ENCODE peak calls at places on chromosomes 1 and 21, in seven cellular contexts. R is HCT116, L is GM23248, G is MM.1S, K is hepatocyte, Z is PC-3, O is GM23338. X is an unnamed sample.

GRCh38 chr1:34743775-34744174 is 11.1 kb upstream of the GJB5 start:
- DNase-seq in R (no peak), L (no peak), G (no peak), K (no peak), Z (no peak), O (no peak), X (no peak)

GRCh38 chr1:167463055-167463454 is 55.3 kb downstream of the CD247 start:
- DNase-seq in R (no peak), L (no peak), G (no peak), K (no peak), Z (no peak), O (no peak), X (no peak)

GRCh38 chr1:224506141-224506814 is 71.7 kb upstream of the WDR26 start:
- DNase-seq in R (no peak), L (peak; percentile 87), G (no peak), K (no peak), Z (no peak), O (no peak), X (no peak)

GRCh38 chr1:55437692-55438091 is 222.5 kb upstream of the USP24 start:
- DNase-seq in R (no peak), L (no peak), G (no peak), K (no peak), Z (no peak), O (no peak), X (no peak)

GRCh38 chr21:44510508-44511218 is 29.3 kb downstream of the KRTAP10-1 start:
- DNase-seq in R (peak; percentile 29), L (peak; percentile 62), G (peak; percentile 77), K (peak; percentile 87), Z (peak; percentile 88), O (peak; percentile 86), X (peak; percentile 47)

GRCh38 chr1:213783898-213784297 is 203.9 kb upstream of the PROX1 start:
- DNase-seq in R (no peak), L (no peak), G (no peak), K (no peak), Z (no peak), O (no peak), X (no peak)

GRCh38 chr1:91650764-91651163 is 150.1 kb downstream of the CDC7 start:
- DNase-seq in R (no peak), L (peak; percentile 99), G (no peak), K (peak; percentile 67), Z (peak; percentile 59), O (no peak), X (peak; percentile 52)

GRCh38 chr1:1173793-1174415 is at the start of gene TTLL10:
- DNase-seq in R (no peak), L (no peak), G (no peak), K (no peak), Z (no peak), O (peak; percentile 83), X (no peak)

GRCh38 chr1:19785660-19786059 is 14.1 kb downstream of the TMCO4 start:
- DNase-seq in R (no peak), L (no peak), G (no peak), K (no peak), Z (no peak), O (no peak), X (no peak)

GRCh38 chr1:81679972-81680371 is 120.8 kb upstream of the ADGRL2 start:
- DNase-seq in R (no peak), L (peak; percentile 77), G (no peak), K (peak; percentile 59), Z (peak; percentile 28), O (peak; percentile 4), X (no peak)

GRCh38 chr1:25619101-25619890 is 2.7 kb downstream of the MAN1C1 start:
- DNase-seq in R (no peak), L (peak; percentile 32), G (peak; percentile 57), K (peak; percentile 52), Z (peak; percentile 19), O (peak; percentile 84), X (no peak)

GRCh38 chr1:32066489-32066873 is 6.3 kb upstream of the TMEM39B start:
- DNase-seq in R (peak; percentile 48), L (peak; percentile 57), G (peak; percentile 60), K (no peak), Z (peak; percentile 94), O (no peak), X (peak; percentile 70)

GRCh38 chr1:111649227-111649626 is 29.6 kb downstream of the RAP1A start:
- DNase-seq in R (no peak), L (no peak), G (no peak), K (no peak), Z (no peak), O (no peak), X (no peak)

GRCh38 chr1:12595839-12596821 is 21.9 kb downstream of the DHRS3 start:
- DNase-seq in R (no peak), L (peak; percentile 99), G (no peak), K (peak; percentile 95), Z (peak; percentile 92), O (peak; percentile 94), X (peak; percentile 90)

GRCh38 chr1:185733818-185734709 is at the start of gene HMCN1:
- DNase-seq in R (peak; percentile 41), L (peak; percentile 82), G (peak; percentile 40), K (peak; percentile 65), Z (peak; percentile 47), O (peak; percentile 89), X (peak; percentile 39)

GRCh38 chr1:30801826-30802198 is 44.2 kb upstream of the LAPTM5 start:
- DNase-seq in R (no peak), L (peak; percentile 72), G (peak; percentile 68), K (peak; percentile 87), Z (peak; percentile 82), O (peak; percentile 92), X (no peak)

GRCh38 chr1:232786845-232787455 is 18.3 kb upstream of the MAP10 start:
- DNase-seq in R (no peak), L (no peak), G (no peak), K (no peak), Z (no peak), O (no peak), X (no peak)

GRCh38 chr1:43781574-43781973 is 74.2 kb downstream of the ST3GAL3 start:
- DNase-seq in R (no peak), L (peak; percentile 33), G (no peak), K (no peak), Z (no peak), O (no peak), X (peak; percentile 54)

GRCh38 chr1:114152211-114153050 is 1.2 kb downstream of the SYT6 start:
- DNase-seq in R (no peak), L (peak; percentile 81), G (no peak), K (peak; percentile 79), Z (peak; percentile 43), O (peak; percentile 61), X (peak; percentile 6)
- TF ChIP-seq EZH2 in R (no peak), L (no peak), G (no peak), K (peak; percentile 35), Z (peak; percentile 58), O (no peak), X (no peak)

GRCh38 chr1:119933397-119933796 is 37.1 kb upstream of the ADAM30 start:
- DNase-seq in R (no peak), L (no peak), G (no peak), K (no peak), Z (no peak), O (no peak), X (no peak)

GRCh38 chr1:119935373-119935772 is 39.1 kb upstream of the ADAM30 start:
- DNase-seq in R (no peak), L (no peak), G (no peak), K (no peak), Z (no peak), O (no peak), X (no peak)

GRCh38 chr1:119937198-119937597 is 40.9 kb upstream of the ADAM30 start:
- DNase-seq in R (no peak), L (no peak), G (peak; percentile 22), K (no peak), Z (no peak), O (no peak), X (no peak)

GRCh38 chr1:119940697-119941096 is 44.4 kb upstream of the ADAM30 start:
- DNase-seq in R (no peak), L (no peak), G (no peak), K (no peak), Z (no peak), O (no peak), X (no peak)

GRCh38 chr1:119935915-119936314 is 39.6 kb upstream of the ADAM30 start:
- DNase-seq in R (no peak), L (no peak), G (no peak), K (no peak), Z (no peak), O (no peak), X (no peak)
- H2AFZ ChIP-seq in R (no peak overlapping the region), L (no peak overlapping the region), G (no peak overlapping the region), K (no peak overlapping the region), Z (no peak overlapping the region), O (no peak overlapping the region), X (no peak overlapping the region)

GRCh38 chr1:169130683-169131082 is 24.2 kb downstream of the ATP1B1 start:
- DNase-seq in R (no peak), L (no peak), G (no peak), K (no peak), Z (no peak), O (no peak), X (no peak)

GRCh38 chr1:169137357-169137756 is 30.9 kb downstream of the ATP1B1 start:
- DNase-seq in R (no peak), L (no peak), G (no peak), K (no peak), Z (no peak), O (no peak), X (no peak)

GRCh38 chr1:169132512-169133227 is 26.2 kb downstream of the ATP1B1 start:
- DNase-seq in R (no peak), L (no peak), G (no peak), K (no peak), Z (peak; percentile 41), O (no peak), X (peak; percentile 54)

GRCh38 chr1:169133228-169133576 is 26.7 kb downstream of the ATP1B1 start:
- DNase-seq in R (no peak), L (no peak), G (no peak), K (no peak), Z (no peak), O (no peak), X (no peak)

DNA sequence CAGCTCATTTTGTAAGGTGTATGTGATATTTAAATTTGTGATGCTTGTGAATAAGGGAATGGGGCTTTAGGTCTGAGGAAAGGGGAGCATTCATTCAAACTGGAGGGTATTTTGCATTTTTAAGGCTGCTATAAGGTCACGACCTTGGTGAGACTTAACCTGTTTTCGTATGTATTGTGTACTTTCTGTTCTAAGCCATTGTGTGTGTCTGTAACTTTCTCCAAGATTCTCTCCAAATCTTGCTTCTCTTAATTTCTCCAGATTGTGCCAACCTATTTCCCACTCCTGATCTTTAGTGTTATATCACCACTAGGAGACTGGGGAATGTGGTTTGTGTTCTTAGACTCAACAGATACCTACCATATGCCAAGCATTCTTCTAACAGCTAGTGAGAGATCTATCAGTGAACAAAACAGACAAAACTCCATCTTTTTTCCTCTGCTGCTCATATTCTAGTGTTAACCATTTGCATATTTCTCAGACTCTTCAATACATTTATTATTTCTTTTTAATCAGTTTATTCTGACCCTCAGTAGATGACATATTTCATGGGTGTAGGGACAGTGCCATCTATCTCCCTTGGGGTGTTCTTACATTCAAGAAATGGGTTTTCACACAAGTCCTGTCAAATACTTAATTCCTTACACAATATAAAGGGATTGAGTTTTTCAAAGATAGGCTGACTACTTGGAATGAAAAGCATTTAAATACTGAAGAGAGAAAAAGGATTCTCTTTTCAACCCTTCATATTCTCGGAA is 27.5 kb downstream of the ATP1B1 start:
- DNase-seq in R (no peak), L (peak; percentile 22), G (no peak), K (no peak), Z (peak; percentile 34), O (no peak), X (no peak)
- H3K9me2 ChIP-seq in R (no peaks in the 10 kb centered on the region), L (no peaks in the 10 kb centered on the region), G (no peaks in the 10 kb centered on the region), K (no peaks in the 10 kb centered on the region), Z (no peaks in the 10 kb centered on the region), O (no peaks in the 10 kb centered on the region), X (no peaks in the 10 kb centered on the region)

GRCh38 chr1:47708658-47709301 is 270.9 kb downstream of the FOXD2 start:
- DNase-seq in R (no peak), L (peak; percentile 35), G (no peak), K (peak; percentile 60), Z (no peak), O (peak; percentile 96), X (no peak)
- TF ChIP-seq EZH2 in R (no peak), L (peak; percentile 97), G (no peak), K (no peak), Z (no peak), O (peak; percentile 84), X (no peak)